ENCODE peak calls at places on chromosomes 16 and 17, in eight cellular contexts. D, P, I, U, Q, R, C and O are unnamed samples. For H3K27me3, the result is how much of the 10 kb centered on the place peaks cover.

GRCh38 chr16:57600048-57600835 is 28.2 kb upstream of the ADGRG1 start:
- DNase-seq in D (peak), P (peak), I (peak), U (peak), Q (no peak), R (peak), C (peak), O (peak)

GRCh38 chr16:76976756-76977155 is 214.2 kb upstream of the MON1B start:
- DNase-seq in D (no peak), P (no peak), I (no peak), U (no peak), Q (no peak), R (no peak), C (no peak), O (no peak)

GRCh38 chr17:80116923-80117380 is 15.6 kb downstream of the GAA start:
- DNase-seq in D (peak), P (no peak), I (no peak), U (peak), Q (no peak), R (no peak), C (no peak), O (peak)

GRCh38 chr17:15883617-15884111 is 61.3 kb upstream of the ADORA2B start:
- DNase-seq in D (peak), P (no peak), I (no peak), U (no peak), Q (no peak), R (no peak), C (no peak), O (no peak)

GRCh38 chr17:55356440-55357328 is 65.0 kb downstream of the MMD start:
- DNase-seq in D (peak), P (peak), I (peak), U (peak), Q (peak), R (peak), C (peak), O (peak)

GRCh38 chr16:21203155-21203797 is 8.1 kb downstream of the ZP2 start:
- DNase-seq in D (no peak), P (no peak), I (no peak), U (peak), Q (no peak), R (no peak), C (no peak), O (no peak)

GRCh38 chr16:90048737-90049330 is 28.3 kb downstream of the PRDM7 start:
- DNase-seq in D (peak), P (no peak), I (no peak), U (no peak), Q (no peak), R (no peak), C (no peak), O (no peak)

GRCh38 chr17:80446645-80447405 is 29.6 kb downstream of the NPTX1 start:
- DNase-seq in D (no peak), P (no peak), I (peak), U (no peak), Q (no peak), R (no peak), C (no peak), O (no peak)

GRCh38 chr17:53150101-53150698 is 672.5 kb upstream of the KIF2B start:
- DNase-seq in D (no peak), P (no peak), I (no peak), U (no peak), Q (no peak), R (no peak), C (no peak), O (no peak)

GRCh38 chr17:14755002-14755401 is 454.1 kb downstream of the HS3ST3B1 start:
- DNase-seq in D (no peak), P (no peak), I (no peak), U (no peak), Q (no peak), R (no peak), C (no peak), O (no peak)

GRCh38 chr16:89973654-89974335 is 25.2 kb downstream of the DEF8 start:
- DNase-seq in D (no peak), P (no peak), I (no peak), U (peak), Q (no peak), R (no peak), C (no peak), O (no peak)

GRCh38 chr16:62625291-62625690 is 589.1 kb upstream of the CDH8 start:
- DNase-seq in D (no peak), P (no peak), I (no peak), U (no peak), Q (no peak), R (no peak), C (no peak), O (no peak)

GRCh38 chr17:79183221-79184158 is 108.9 kb downstream of the ENGASE start:
- DNase-seq in D (peak), P (no peak), I (no peak), U (no peak), Q (no peak), R (no peak), C (no peak), O (peak)

GRCh38 chr17:13415877-13416416 is 185.8 kb downstream of the HS3ST3A1 start:
- DNase-seq in D (peak), P (no peak), I (peak), U (peak), Q (no peak), R (peak), C (peak), O (peak)

GRCh38 chr17:41539979-41540701 is 12.0 kb upstream of the KRT19 start:
- DNase-seq in D (no peak), P (no peak), I (no peak), U (no peak), Q (no peak), R (no peak), C (no peak), O (no peak)

GRCh38 chr16:89961920-89962319 is 13.4 kb downstream of the DEF8 start:
- DNase-seq in D (peak), P (no peak), I (no peak), U (no peak), Q (no peak), R (no peak), C (no peak), O (no peak)

GRCh38 chr16:23835390-23836077 is at the start of gene PRKCB:
- DNase-seq in D (peak), P (peak), I (peak), U (peak), Q (peak), R (peak), C (peak), O (peak)

GRCh38 chr16:22938647-22939046 is 124.7 kb downstream of the HS3ST2 start:
- DNase-seq in D (no peak), P (no peak), I (no peak), U (no peak), Q (no peak), R (no peak), C (no peak), O (no peak)

GRCh38 chr16:24255446-24256352 is at the start of gene CACNG3:
- DNase-seq in D (peak), P (no peak), I (peak), U (no peak), Q (no peak), R (no peak), C (peak), O (peak)

GRCh38 chr17:41785091-41785875 is 1.2 kb downstream of the JUP start:
- DNase-seq in D (peak), P (no peak), I (no peak), U (peak), Q (no peak), R (no peak), C (peak), O (no peak)

DNA sequence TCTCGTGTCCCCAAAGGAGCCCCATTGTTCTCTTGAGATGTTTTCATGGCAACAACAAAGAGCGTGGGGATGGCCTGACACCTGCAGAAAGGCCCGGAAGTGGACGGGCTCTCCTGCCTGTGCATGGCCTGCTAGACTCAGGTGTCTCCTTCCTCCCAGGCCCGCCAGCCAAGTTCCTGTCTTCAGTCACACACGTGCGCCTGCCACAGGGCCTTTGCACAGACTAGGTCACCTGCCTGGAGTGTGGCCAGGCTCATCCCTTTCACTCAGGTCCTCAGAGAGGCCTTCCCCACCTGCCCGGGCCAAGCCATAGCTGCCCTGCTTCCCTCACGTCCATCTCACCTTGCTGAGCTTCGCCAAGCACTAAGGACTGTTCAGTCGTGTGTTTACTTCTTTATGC is 300.9 kb downstream of the FOXL1 start:
- DNase-seq in D (no peak), P (no peak), I (no peak), U (no peak), Q (no peak), R (no peak), C (no peak), O (no peak)
- H3K27me3 ChIP-seq in D (under half), P (under half), I (under half), U (under half), Q (under half), R (under half), C (under half), O (under half)

DNA sequence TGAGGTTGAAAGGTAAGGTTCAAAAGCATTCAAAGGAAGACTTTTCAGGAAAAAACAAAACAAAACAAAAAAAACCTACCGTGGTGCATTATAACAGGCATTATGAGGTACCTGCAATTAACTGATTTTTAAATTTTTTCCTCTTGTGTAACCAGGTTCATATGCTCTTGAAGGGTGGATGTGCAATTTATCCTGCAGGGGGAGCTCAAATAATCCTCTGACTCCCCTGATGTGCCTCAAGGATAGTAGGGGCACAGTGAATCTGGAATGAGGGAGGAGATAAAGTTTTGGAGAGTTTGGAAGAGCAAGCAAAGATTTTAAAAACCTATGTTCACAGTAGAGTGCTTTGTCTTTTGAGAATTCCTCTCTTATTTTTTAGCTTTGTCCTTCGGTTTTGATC is 1349.4 kb downstream of the CDH8 start:
- DNase-seq in D (no peak), P (no peak), I (no peak), U (no peak), Q (no peak), R (no peak), C (no peak), O (no peak)
- TF ChIP-seq CTCF in D (no peak), P (no peak), I (no peak), U (no peak), Q (no peak), R (no peak), C (no peak), O (no peak)

DNA sequence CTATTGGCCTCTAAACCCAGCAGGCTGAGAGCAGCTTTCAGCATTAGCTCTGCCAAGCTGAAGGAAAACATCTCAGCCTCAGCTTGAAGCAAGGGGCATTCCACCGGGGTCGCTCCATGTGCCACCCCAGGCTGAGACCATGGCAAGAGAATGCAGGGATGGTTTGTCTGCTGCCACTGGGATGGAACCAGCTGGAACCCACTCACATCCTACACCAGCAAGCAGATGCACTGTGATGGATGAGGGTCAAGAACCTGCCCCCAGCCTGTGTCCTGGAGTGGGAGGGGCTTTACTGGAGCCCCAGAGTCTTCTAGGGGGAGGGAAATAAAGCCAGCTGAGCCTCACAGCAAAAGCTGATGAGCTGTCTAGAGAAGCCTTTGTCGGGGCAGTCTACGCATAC is 51.9 kb downstream of the C16orf95 start:
- DNase-seq in D (no peak), P (no peak), I (no peak), U (peak), Q (no peak), R (no peak), C (no peak), O (no peak)
- H3K27ac ChIP-seq in D (no peak), P (no peak), I (no peak), U (no peak), Q (no peak), R (no peak), C (no peak), O (no peak)

DNA sequence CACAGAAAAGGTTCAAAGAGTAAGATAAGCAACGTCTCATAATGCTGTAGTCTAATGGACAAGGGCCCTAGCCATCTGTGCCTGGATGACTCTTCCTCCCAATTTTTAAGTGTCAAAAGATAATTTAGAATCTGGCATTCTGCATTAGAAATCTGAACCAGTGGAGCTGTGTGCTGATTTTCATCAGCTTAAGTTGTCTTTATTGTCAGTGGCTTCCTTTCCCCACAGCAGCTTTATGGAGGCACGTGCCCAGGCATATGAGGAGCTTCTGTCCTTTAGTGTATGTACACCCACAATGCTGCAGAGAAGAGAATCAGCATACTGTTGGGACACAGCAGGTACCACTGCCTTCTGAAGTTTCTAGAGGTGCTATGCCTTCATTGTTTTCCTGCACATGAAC is 37.9 kb downstream of the HEATR6 start:
- DNase-seq in D (no peak), P (no peak), I (no peak), U (no peak), Q (no peak), R (no peak), C (no peak), O (no peak)
- H3K27me3 ChIP-seq in D (under half), P (under half), I (under half), U (under half), Q (under half), R (under half), C (under half), O (under half)

DNA sequence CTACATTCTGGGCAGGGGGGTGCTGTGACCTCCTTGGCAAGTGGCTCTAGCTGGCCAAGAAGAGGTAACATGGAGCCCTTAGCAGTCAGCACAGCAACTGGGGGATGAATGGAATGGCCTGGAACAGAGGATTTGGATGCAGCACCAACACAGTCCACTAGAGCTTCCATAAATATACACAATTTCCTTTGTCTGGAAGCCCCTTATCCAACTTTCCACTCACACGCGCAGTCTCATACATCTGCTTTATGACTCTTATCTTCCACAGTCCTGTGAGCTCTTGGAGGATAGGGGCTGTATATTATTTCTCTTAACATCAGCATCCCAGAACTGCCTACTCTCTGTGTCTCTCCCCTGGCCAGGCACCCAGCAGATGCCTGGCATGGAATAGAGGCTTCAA is 235.6 kb upstream of the MAF start:
- DNase-seq in D (no peak), P (no peak), I (no peak), U (no peak), Q (no peak), R (no peak), C (no peak), O (no peak)
- TF ChIP-seq CTCF in D (no peak), P (no peak), I (no peak), U (no peak), Q (no peak), R (no peak), C (no peak), O (no peak)

DNA sequence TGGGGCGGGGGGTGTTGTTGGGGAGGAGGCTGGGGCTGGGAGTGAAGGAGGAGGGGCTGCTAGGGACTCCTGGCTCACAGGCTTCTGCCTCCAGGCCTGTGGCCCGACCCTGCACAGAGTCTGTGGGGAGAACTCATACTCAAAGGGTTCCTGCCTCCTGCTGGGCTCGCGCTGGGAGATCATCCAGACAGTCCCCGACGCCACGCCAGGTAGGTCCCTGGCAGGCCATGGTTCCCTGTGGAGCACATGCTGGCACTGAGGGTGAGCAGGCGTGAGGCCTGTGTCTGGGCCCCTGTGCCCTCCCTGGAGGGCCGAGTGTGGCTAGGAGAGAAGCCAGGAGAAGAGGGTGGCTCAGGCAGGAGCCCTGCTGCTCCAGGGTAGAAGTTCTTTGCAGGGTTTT is 4.6 kb downstream of the ITGAD start:
- DNase-seq in D (no peak), P (no peak), I (no peak), U (no peak), Q (no peak), R (no peak), C (no peak), O (no peak)
- H3K27ac ChIP-seq in D (no peak), P (no peak), I (no peak), U (no peak), Q (no peak), R (no peak), C (no peak), O (no peak)